ENCODE peak calls at places on chromosomes 16 and 17, in nine cellular contexts. One of them, this sample, is unnamed.
A peak's percentile ranks its signal among the peaks of the same experiment; 100 is the strongest.

GRCh38 chr16:47990676-47991075 is 165.1 kb downstream of the ABCC12 start:
- DNase-seq in cardiac fibroblast: no peak
- DNase-seq in memory B cell: no peak
- DNase-seq in B cell: no peak
- DNase-seq in activated CD4-positive, alpha-beta T cell treated with anti-CD3 and anti-CD28 coated beads, Interleukin-2, amount 10 ng/mL, durations not matched to agents 7 days and 5 days: no peak
- DNase-seq in left cardiac atrium: no peak
- DNase-seq in AML-193: no peak
- DNase-seq in left ventricle myocardium inferior: no peak
- DNase-seq in NCI-H1092: no peak
- DNase-seq in this sample: no peak

GRCh38 chr17:75693500-75694481 is 26.7 kb downstream of the SAP30BP start:
- DNase-seq in cardiac fibroblast: peak; percentile 92
- DNase-seq in memory B cell: no peak
- DNase-seq in B cell: no peak
- DNase-seq in activated CD4-positive, alpha-beta T cell treated with anti-CD3 and anti-CD28 coated beads, Interleukin-2, amount 10 ng/mL, durations not matched to agents 7 days and 5 days: no peak
- DNase-seq in left cardiac atrium: peak; percentile 84
- DNase-seq in AML-193: no peak
- DNase-seq in left ventricle myocardium inferior: peak; percentile 82
- DNase-seq in NCI-H1092: peak; percentile 8
- DNase-seq in this sample: no peak

GRCh38 chr16:82655315-82655714 is 28.5 kb downstream of the CDH13 start:
- DNase-seq in cardiac fibroblast: peak; percentile 75
- DNase-seq in memory B cell: no peak
- DNase-seq in B cell: no peak
- DNase-seq in activated CD4-positive, alpha-beta T cell treated with anti-CD3 and anti-CD28 coated beads, Interleukin-2, amount 10 ng/mL, durations not matched to agents 7 days and 5 days: peak; percentile 92
- DNase-seq in left cardiac atrium: peak; percentile 40
- DNase-seq in AML-193: no peak
- DNase-seq in left ventricle myocardium inferior: no peak
- DNase-seq in NCI-H1092: no peak
- DNase-seq in this sample: no peak

GRCh38 chr17:8894189-8894611 is 26.7 kb upstream of the PIK3R6 start:
- DNase-seq in cardiac fibroblast: no peak
- DNase-seq in memory B cell: no peak
- DNase-seq in B cell: no peak
- DNase-seq in activated CD4-positive, alpha-beta T cell treated with anti-CD3 and anti-CD28 coated beads, Interleukin-2, amount 10 ng/mL, durations not matched to agents 7 days and 5 days: no peak
- DNase-seq in left cardiac atrium: no peak
- DNase-seq in AML-193: no peak
- DNase-seq in left ventricle myocardium inferior: no peak
- DNase-seq in NCI-H1092: no peak
- DNase-seq in this sample: no peak

GRCh38 chr16:71367243-71367976 is 8.9 kb downstream of the CALB2 start:
- DNase-seq in cardiac fibroblast: peak; percentile 52
- DNase-seq in memory B cell: no peak
- DNase-seq in B cell: peak; percentile 8
- DNase-seq in activated CD4-positive, alpha-beta T cell treated with anti-CD3 and anti-CD28 coated beads, Interleukin-2, amount 10 ng/mL, durations not matched to agents 7 days and 5 days: peak; percentile 35
- DNase-seq in left cardiac atrium: peak; percentile 40
- DNase-seq in AML-193: peak; percentile 4
- DNase-seq in left ventricle myocardium inferior: no peak
- DNase-seq in NCI-H1092: peak; percentile 27
- DNase-seq in this sample: peak; percentile 63

GRCh38 chr17:31388770-31389672 is 2.5 kb upstream of the RAB11FIP4 start:
- DNase-seq in cardiac fibroblast: peak; percentile 16
- DNase-seq in memory B cell: peak; percentile 61
- DNase-seq in B cell: peak; percentile 70
- DNase-seq in activated CD4-positive, alpha-beta T cell treated with anti-CD3 and anti-CD28 coated beads, Interleukin-2, amount 10 ng/mL, durations not matched to agents 7 days and 5 days: peak; percentile 42
- DNase-seq in left cardiac atrium: no peak
- DNase-seq in AML-193: no peak
- DNase-seq in left ventricle myocardium inferior: no peak
- DNase-seq in NCI-H1092: peak; percentile 22
- DNase-seq in this sample: peak; percentile 6

GRCh38 chr17:17067277-17067676 is 25.0 kb downstream of the MPRIP start:
- DNase-seq in cardiac fibroblast: peak; percentile 25
- DNase-seq in memory B cell: no peak
- DNase-seq in B cell: no peak
- DNase-seq in activated CD4-positive, alpha-beta T cell treated with anti-CD3 and anti-CD28 coated beads, Interleukin-2, amount 10 ng/mL, durations not matched to agents 7 days and 5 days: no peak
- DNase-seq in left cardiac atrium: peak; percentile 14
- DNase-seq in AML-193: no peak
- DNase-seq in left ventricle myocardium inferior: no peak
- DNase-seq in NCI-H1092: no peak
- DNase-seq in this sample: no peak

GRCh38 chr17:64024215-64024654 is 3.8 kb upstream of the ICAM2 start:
- DNase-seq in cardiac fibroblast: no peak
- DNase-seq in memory B cell: no peak
- DNase-seq in B cell: no peak
- DNase-seq in activated CD4-positive, alpha-beta T cell treated with anti-CD3 and anti-CD28 coated beads, Interleukin-2, amount 10 ng/mL, durations not matched to agents 7 days and 5 days: no peak
- DNase-seq in left cardiac atrium: no peak
- DNase-seq in AML-193: no peak
- DNase-seq in left ventricle myocardium inferior: no peak
- DNase-seq in NCI-H1092: no peak
- DNase-seq in this sample: no peak

GRCh38 chr17:78125976-78126894 is 2.3 kb downstream of the TMC6 start:
- DNase-seq in cardiac fibroblast: no peak
- DNase-seq in memory B cell: no peak
- DNase-seq in B cell: peak; percentile 22
- DNase-seq in activated CD4-positive, alpha-beta T cell treated with anti-CD3 and anti-CD28 coated beads, Interleukin-2, amount 10 ng/mL, durations not matched to agents 7 days and 5 days: no peak
- DNase-seq in left cardiac atrium: no peak
- DNase-seq in AML-193: no peak
- DNase-seq in left ventricle myocardium inferior: peak; percentile 62
- DNase-seq in NCI-H1092: no peak
- DNase-seq in this sample: no peak

GRCh38 chr16:83831451-83831987 is 23.7 kb downstream of the HSBP1 start:
- DNase-seq in cardiac fibroblast: no peak
- DNase-seq in memory B cell: no peak
- DNase-seq in B cell: no peak
- DNase-seq in activated CD4-positive, alpha-beta T cell treated with anti-CD3 and anti-CD28 coated beads, Interleukin-2, amount 10 ng/mL, durations not matched to agents 7 days and 5 days: no peak
- DNase-seq in left cardiac atrium: no peak
- DNase-seq in AML-193: no peak
- DNase-seq in left ventricle myocardium inferior: no peak
- DNase-seq in NCI-H1092: no peak
- DNase-seq in this sample: no peak

GRCh38 chr17:78000351-78000750 is 41.8 kb downstream of the TNRC6C start:
- DNase-seq in cardiac fibroblast: peak; percentile 65
- DNase-seq in memory B cell: no peak
- DNase-seq in B cell: no peak
- DNase-seq in activated CD4-positive, alpha-beta T cell treated with anti-CD3 and anti-CD28 coated beads, Interleukin-2, amount 10 ng/mL, durations not matched to agents 7 days and 5 days: no peak
- DNase-seq in left cardiac atrium: no peak
- DNase-seq in AML-193: no peak
- DNase-seq in left ventricle myocardium inferior: no peak
- DNase-seq in NCI-H1092: no peak
- DNase-seq in this sample: no peak

GRCh38 chr16:87973721-87974120 is 22.5 kb downstream of the BANP start:
- DNase-seq in cardiac fibroblast: no peak
- DNase-seq in memory B cell: no peak
- DNase-seq in B cell: no peak
- DNase-seq in activated CD4-positive, alpha-beta T cell treated with anti-CD3 and anti-CD28 coated beads, Interleukin-2, amount 10 ng/mL, durations not matched to agents 7 days and 5 days: no peak
- DNase-seq in left cardiac atrium: no peak
- DNase-seq in AML-193: no peak
- DNase-seq in left ventricle myocardium inferior: no peak
- DNase-seq in NCI-H1092: no peak
- DNase-seq in this sample: no peak

GRCh38 chr17:15447928-15448579 is 19.4 kb downstream of the CDRT4 start:
- DNase-seq in cardiac fibroblast: no peak
- DNase-seq in memory B cell: no peak
- DNase-seq in B cell: no peak
- DNase-seq in activated CD4-positive, alpha-beta T cell treated with anti-CD3 and anti-CD28 coated beads, Interleukin-2, amount 10 ng/mL, durations not matched to agents 7 days and 5 days: no peak
- DNase-seq in left cardiac atrium: no peak
- DNase-seq in AML-193: no peak
- DNase-seq in left ventricle myocardium inferior: no peak
- DNase-seq in NCI-H1092: no peak
- DNase-seq in this sample: no peak

GRCh38 chr16:47592232-47592631 is 131.1 kb downstream of the PHKB start:
- DNase-seq in cardiac fibroblast: no peak
- DNase-seq in memory B cell: no peak
- DNase-seq in B cell: no peak
- DNase-seq in activated CD4-positive, alpha-beta T cell treated with anti-CD3 and anti-CD28 coated beads, Interleukin-2, amount 10 ng/mL, durations not matched to agents 7 days and 5 days: no peak
- DNase-seq in left cardiac atrium: no peak
- DNase-seq in AML-193: no peak
- DNase-seq in left ventricle myocardium inferior: no peak
- DNase-seq in NCI-H1092: no peak
- DNase-seq in this sample: no peak

GRCh38 chr17:61926831-61927210 is 961 bp downstream of the INTS2 start:
- DNase-seq in cardiac fibroblast: peak; percentile 10
- DNase-seq in memory B cell: no peak
- DNase-seq in B cell: no peak
- DNase-seq in activated CD4-positive, alpha-beta T cell treated with anti-CD3 and anti-CD28 coated beads, Interleukin-2, amount 10 ng/mL, durations not matched to agents 7 days and 5 days: no peak
- DNase-seq in left cardiac atrium: no peak
- DNase-seq in AML-193: no peak
- DNase-seq in left ventricle myocardium inferior: no peak
- DNase-seq in NCI-H1092: no peak
- DNase-seq in this sample: no peak

GRCh38 chr16:49003022-49003421 is 278.6 kb downstream of the CBLN1 start:
- DNase-seq in cardiac fibroblast: no peak
- DNase-seq in memory B cell: no peak
- DNase-seq in B cell: no peak
- DNase-seq in activated CD4-positive, alpha-beta T cell treated with anti-CD3 and anti-CD28 coated beads, Interleukin-2, amount 10 ng/mL, durations not matched to agents 7 days and 5 days: no peak
- DNase-seq in left cardiac atrium: no peak
- DNase-seq in AML-193: no peak
- DNase-seq in left ventricle myocardium inferior: no peak
- DNase-seq in NCI-H1092: peak; percentile 9
- DNase-seq in this sample: peak; percentile 30

GRCh38 chr17:38600416-38600815 is 5.3 kb downstream of the SRCIN1 start:
- DNase-seq in cardiac fibroblast: no peak
- DNase-seq in memory B cell: no peak
- DNase-seq in B cell: no peak
- DNase-seq in activated CD4-positive, alpha-beta T cell treated with anti-CD3 and anti-CD28 coated beads, Interleukin-2, amount 10 ng/mL, durations not matched to agents 7 days and 5 days: no peak
- DNase-seq in left cardiac atrium: no peak
- DNase-seq in AML-193: no peak
- DNase-seq in left ventricle myocardium inferior: no peak
- DNase-seq in NCI-H1092: no peak
- DNase-seq in this sample: no peak

GRCh38 chr16:7405166-7405565 is 72.5 kb downstream of the RBFOX1 start:
- DNase-seq in cardiac fibroblast: no peak
- DNase-seq in memory B cell: no peak
- DNase-seq in B cell: no peak
- DNase-seq in activated CD4-positive, alpha-beta T cell treated with anti-CD3 and anti-CD28 coated beads, Interleukin-2, amount 10 ng/mL, durations not matched to agents 7 days and 5 days: no peak
- DNase-seq in left cardiac atrium: peak; percentile 36
- DNase-seq in AML-193: no peak
- DNase-seq in left ventricle myocardium inferior: peak; percentile 64
- DNase-seq in NCI-H1092: peak; percentile 63
- DNase-seq in this sample: peak; percentile 76

GRCh38 chr16:24543949-24544348 is 4.6 kb downstream of the RBBP6 start:
- DNase-seq in cardiac fibroblast: no peak
- DNase-seq in memory B cell: no peak
- DNase-seq in B cell: no peak
- DNase-seq in activated CD4-positive, alpha-beta T cell treated with anti-CD3 and anti-CD28 coated beads, Interleukin-2, amount 10 ng/mL, durations not matched to agents 7 days and 5 days: no peak
- DNase-seq in left cardiac atrium: no peak
- DNase-seq in AML-193: no peak
- DNase-seq in left ventricle myocardium inferior: no peak
- DNase-seq in NCI-H1092: no peak
- DNase-seq in this sample: no peak

GRCh38 chr17:39736319-39737165 is 1.2 kb upstream of the GRB7 start:
- DNase-seq in cardiac fibroblast: no peak
- DNase-seq in memory B cell: no peak
- DNase-seq in B cell: no peak
- DNase-seq in activated CD4-positive, alpha-beta T cell treated with anti-CD3 and anti-CD28 coated beads, Interleukin-2, amount 10 ng/mL, durations not matched to agents 7 days and 5 days: no peak
- DNase-seq in left cardiac atrium: no peak
- DNase-seq in AML-193: no peak
- DNase-seq in left ventricle myocardium inferior: no peak
- DNase-seq in NCI-H1092: no peak
- DNase-seq in this sample: no peak

GRCh38 chr17:79290726-79291125 is 216.1 kb downstream of the ENGASE start:
- DNase-seq in cardiac fibroblast: no peak
- DNase-seq in memory B cell: no peak
- DNase-seq in B cell: no peak
- DNase-seq in activated CD4-positive, alpha-beta T cell treated with anti-CD3 and anti-CD28 coated beads, Interleukin-2, amount 10 ng/mL, durations not matched to agents 7 days and 5 days: no peak
- DNase-seq in left cardiac atrium: no peak
- DNase-seq in AML-193: no peak
- DNase-seq in left ventricle myocardium inferior: no peak
- DNase-seq in NCI-H1092: no peak
- DNase-seq in this sample: no peak

GRCh38 chr17:61307905-61308886 is 91.4 kb upstream of the TBX2 start:
- DNase-seq in cardiac fibroblast: peak; percentile 93
- DNase-seq in memory B cell: no peak
- DNase-seq in B cell: no peak
- DNase-seq in activated CD4-positive, alpha-beta T cell treated with anti-CD3 and anti-CD28 coated beads, Interleukin-2, amount 10 ng/mL, durations not matched to agents 7 days and 5 days: no peak
- DNase-seq in left cardiac atrium: no peak
- DNase-seq in AML-193: no peak
- DNase-seq in left ventricle myocardium inferior: no peak
- DNase-seq in NCI-H1092: no peak
- DNase-seq in this sample: no peak

GRCh38 chr17:82035956-82036633 is 1.4 kb downstream of the DCXR start:
- DNase-seq in cardiac fibroblast: no peak
- DNase-seq in memory B cell: no peak
- DNase-seq in B cell: no peak
- DNase-seq in activated CD4-positive, alpha-beta T cell treated with anti-CD3 and anti-CD28 coated beads, Interleukin-2, amount 10 ng/mL, durations not matched to agents 7 days and 5 days: no peak
- DNase-seq in left cardiac atrium: no peak
- DNase-seq in AML-193: no peak
- DNase-seq in left ventricle myocardium inferior: no peak
- DNase-seq in NCI-H1092: no peak
- DNase-seq in this sample: no peak

GRCh38 chr16:69326172-69326873 is 4.1 kb downstream of the PDF start:
- DNase-seq in cardiac fibroblast: no peak
- DNase-seq in memory B cell: no peak
- DNase-seq in B cell: no peak
- DNase-seq in activated CD4-positive, alpha-beta T cell treated with anti-CD3 and anti-CD28 coated beads, Interleukin-2, amount 10 ng/mL, durations not matched to agents 7 days and 5 days: no peak
- DNase-seq in left cardiac atrium: no peak
- DNase-seq in AML-193: no peak
- DNase-seq in left ventricle myocardium inferior: no peak
- DNase-seq in NCI-H1092: no peak
- DNase-seq in this sample: no peak

GRCh38 chr17:56681561-56682266 is 88.2 kb downstream of the NOG start:
- DNase-seq in cardiac fibroblast: peak; percentile 50
- DNase-seq in memory B cell: no peak
- DNase-seq in B cell: no peak
- DNase-seq in activated CD4-positive, alpha-beta T cell treated with anti-CD3 and anti-CD28 coated beads, Interleukin-2, amount 10 ng/mL, durations not matched to agents 7 days and 5 days: peak; percentile 35
- DNase-seq in left cardiac atrium: no peak
- DNase-seq in AML-193: no peak
- DNase-seq in left ventricle myocardium inferior: no peak
- DNase-seq in NCI-H1092: no peak
- DNase-seq in this sample: no peak

GRCh38 chr17:78952706-78953105 is 27.0 kb downstream of the LGALS3BP start:
- DNase-seq in cardiac fibroblast: no peak
- DNase-seq in memory B cell: no peak
- DNase-seq in B cell: no peak
- DNase-seq in activated CD4-positive, alpha-beta T cell treated with anti-CD3 and anti-CD28 coated beads, Interleukin-2, amount 10 ng/mL, durations not matched to agents 7 days and 5 days: no peak
- DNase-seq in left cardiac atrium: no peak
- DNase-seq in AML-193: no peak
- DNase-seq in left ventricle myocardium inferior: no peak
- DNase-seq in NCI-H1092: no peak
- DNase-seq in this sample: no peak

GRCh38 chr17:10046259-10046658 is 141.2 kb upstream of the RCVRN start:
- DNase-seq in cardiac fibroblast: no peak
- DNase-seq in memory B cell: no peak
- DNase-seq in B cell: no peak
- DNase-seq in activated CD4-positive, alpha-beta T cell treated with anti-CD3 and anti-CD28 coated beads, Interleukin-2, amount 10 ng/mL, durations not matched to agents 7 days and 5 days: no peak
- DNase-seq in left cardiac atrium: no peak
- DNase-seq in AML-193: no peak
- DNase-seq in left ventricle myocardium inferior: no peak
- DNase-seq in NCI-H1092: no peak
- DNase-seq in this sample: no peak

GRCh38 chr17:47829870-47830269 is 1.5 kb downstream of the MRPL10 start:
- DNase-seq in cardiac fibroblast: no peak
- DNase-seq in memory B cell: no peak
- DNase-seq in B cell: no peak
- DNase-seq in activated CD4-positive, alpha-beta T cell treated with anti-CD3 and anti-CD28 coated beads, Interleukin-2, amount 10 ng/mL, durations not matched to agents 7 days and 5 days: peak; percentile 48
- DNase-seq in left cardiac atrium: no peak
- DNase-seq in AML-193: no peak
- DNase-seq in left ventricle myocardium inferior: no peak
- DNase-seq in NCI-H1092: no peak
- DNase-seq in this sample: no peak

GRCh38 chr17:69860142-69860680 is 214.8 kb upstream of the KCNJ16 start:
- DNase-seq in cardiac fibroblast: no peak
- DNase-seq in memory B cell: no peak
- DNase-seq in B cell: no peak
- DNase-seq in activated CD4-positive, alpha-beta T cell treated with anti-CD3 and anti-CD28 coated beads, Interleukin-2, amount 10 ng/mL, durations not matched to agents 7 days and 5 days: no peak
- DNase-seq in left cardiac atrium: no peak
- DNase-seq in AML-193: no peak
- DNase-seq in left ventricle myocardium inferior: no peak
- DNase-seq in NCI-H1092: no peak
- DNase-seq in this sample: no peak

GRCh38 chr17:29140051-29140582 is 40.1 kb downstream of the MYO18A start:
- DNase-seq in cardiac fibroblast: peak; percentile 68
- DNase-seq in memory B cell: no peak
- DNase-seq in B cell: peak; percentile 72
- DNase-seq in activated CD4-positive, alpha-beta T cell treated with anti-CD3 and anti-CD28 coated beads, Interleukin-2, amount 10 ng/mL, durations not matched to agents 7 days and 5 days: peak; percentile 87
- DNase-seq in left cardiac atrium: peak; percentile 91
- DNase-seq in AML-193: peak; percentile 99
- DNase-seq in left ventricle myocardium inferior: peak; percentile 91
- DNase-seq in NCI-H1092: no peak
- DNase-seq in this sample: no peak

GRCh38 chr17:65801513-65801912 is 240.1 kb upstream of the AXIN2 start:
- DNase-seq in cardiac fibroblast: no peak
- DNase-seq in memory B cell: no peak
- DNase-seq in B cell: no peak
- DNase-seq in activated CD4-positive, alpha-beta T cell treated with anti-CD3 and anti-CD28 coated beads, Interleukin-2, amount 10 ng/mL, durations not matched to agents 7 days and 5 days: no peak
- DNase-seq in left cardiac atrium: no peak
- DNase-seq in AML-193: no peak
- DNase-seq in left ventricle myocardium inferior: no peak
- DNase-seq in NCI-H1092: no peak
- DNase-seq in this sample: no peak